ENCODE peak calls at places on chromosomes 3 and 15, in seven cellular contexts. One of them, this sample, is unnamed.

GRCh38 chr15:83185561-83185960 is 22.1 kb downstream of the HDGFL3 start:
- DNase-seq in WTC11: no peak
- DNase-seq in dorsolateral prefrontal cortex: no peak
- DNase-seq in cardiac fibroblast: no peak
- DNase-seq in psoas muscle: no peak
- DNase-seq in CD14-positive monocyte: no peak
- DNase-seq in stomach: no peak
- DNase-seq in this sample: no peak

GRCh38 chr15:48554112-48554511 is 91.4 kb downstream of the FBN1 start:
- DNase-seq in WTC11: no peak
- DNase-seq in dorsolateral prefrontal cortex: no peak
- DNase-seq in cardiac fibroblast: no peak
- DNase-seq in psoas muscle: no peak
- DNase-seq in CD14-positive monocyte: no peak
- DNase-seq in stomach: no peak
- DNase-seq in this sample: no peak

GRCh38 chr3:28940530-28940929 is 340.3 kb upstream of the RBMS3 start:
- DNase-seq in WTC11: no peak
- DNase-seq in dorsolateral prefrontal cortex: no peak
- DNase-seq in cardiac fibroblast: peak
- DNase-seq in psoas muscle: no peak
- DNase-seq in CD14-positive monocyte: no peak
- DNase-seq in stomach: no peak
- DNase-seq in this sample: no peak

GRCh38 chr3:3707858-3708768 is 91.1 kb upstream of the LRRN1 start:
- DNase-seq in WTC11: no peak
- DNase-seq in dorsolateral prefrontal cortex: no peak
- DNase-seq in cardiac fibroblast: no peak
- DNase-seq in psoas muscle: no peak
- DNase-seq in CD14-positive monocyte: no peak
- DNase-seq in stomach: no peak
- DNase-seq in this sample: no peak

GRCh38 chr3:44058022-44058867 is 183.4 kb upstream of the TOPAZ1 start:
- DNase-seq in WTC11: no peak
- DNase-seq in dorsolateral prefrontal cortex: no peak
- DNase-seq in cardiac fibroblast: peak
- DNase-seq in psoas muscle: no peak
- DNase-seq in CD14-positive monocyte: no peak
- DNase-seq in stomach: no peak
- DNase-seq in this sample: no peak

GRCh38 chr3:111577798-111578685 is 17.1 kb downstream of the ZBED2 start:
- DNase-seq in WTC11: no peak
- DNase-seq in dorsolateral prefrontal cortex: no peak
- DNase-seq in cardiac fibroblast: peak
- DNase-seq in psoas muscle: no peak
- DNase-seq in CD14-positive monocyte: no peak
- DNase-seq in stomach: no peak
- DNase-seq in this sample: no peak

GRCh38 chr3:15875016-15875689 is 77.4 kb upstream of the ANKRD28 start:
- DNase-seq in WTC11: no peak
- DNase-seq in dorsolateral prefrontal cortex: no peak
- DNase-seq in cardiac fibroblast: peak
- DNase-seq in psoas muscle: no peak
- DNase-seq in CD14-positive monocyte: no peak
- DNase-seq in stomach: no peak
- DNase-seq in this sample: no peak

GRCh38 chr15:88949734-88950400 is 36.7 kb upstream of the MFGE8 start:
- DNase-seq in WTC11: no peak
- DNase-seq in dorsolateral prefrontal cortex: no peak
- DNase-seq in cardiac fibroblast: no peak
- DNase-seq in psoas muscle: no peak
- DNase-seq in CD14-positive monocyte: no peak
- DNase-seq in stomach: no peak
- DNase-seq in this sample: no peak

GRCh38 chr15:95626501-95627361 is 703.8 kb upstream of the NR2F2 start:
- DNase-seq in WTC11: peak
- DNase-seq in dorsolateral prefrontal cortex: no peak
- DNase-seq in cardiac fibroblast: no peak
- DNase-seq in psoas muscle: no peak
- DNase-seq in CD14-positive monocyte: no peak
- DNase-seq in stomach: no peak
- DNase-seq in this sample: no peak

GRCh38 chr3:117921908-117922456 is 1112.7 kb downstream of the IGSF11 start:
- DNase-seq in WTC11: no peak
- DNase-seq in dorsolateral prefrontal cortex: no peak
- DNase-seq in cardiac fibroblast: no peak
- DNase-seq in psoas muscle: no peak
- DNase-seq in CD14-positive monocyte: no peak
- DNase-seq in stomach: no peak
- DNase-seq in this sample: no peak

GRCh38 chr3:44387404-44387803 is 48.8 kb downstream of the TCAIM start:
- DNase-seq in WTC11: no peak
- DNase-seq in dorsolateral prefrontal cortex: no peak
- DNase-seq in cardiac fibroblast: no peak
- DNase-seq in psoas muscle: no peak
- DNase-seq in CD14-positive monocyte: no peak
- DNase-seq in stomach: no peak
- DNase-seq in this sample: no peak

GRCh38 chr15:69782809-69783208 is 314.9 kb downstream of the TLE3 start:
- DNase-seq in WTC11: no peak
- DNase-seq in dorsolateral prefrontal cortex: no peak
- DNase-seq in cardiac fibroblast: no peak
- DNase-seq in psoas muscle: no peak
- DNase-seq in CD14-positive monocyte: no peak
- DNase-seq in stomach: peak
- DNase-seq in this sample: no peak

GRCh38 chr15:38129531-38130199 is 123.0 kb upstream of the SPRED1 start:
- DNase-seq in WTC11: no peak
- DNase-seq in dorsolateral prefrontal cortex: peak
- DNase-seq in cardiac fibroblast: peak
- DNase-seq in psoas muscle: peak
- DNase-seq in CD14-positive monocyte: peak
- DNase-seq in stomach: peak
- DNase-seq in this sample: no peak

GRCh38 chr3:181930105-181930504 is 218.4 kb downstream of the SOX2 start:
- DNase-seq in WTC11: no peak
- DNase-seq in dorsolateral prefrontal cortex: no peak
- DNase-seq in cardiac fibroblast: no peak
- DNase-seq in psoas muscle: no peak
- DNase-seq in CD14-positive monocyte: no peak
- DNase-seq in stomach: no peak
- DNase-seq in this sample: no peak

GRCh38 chr3:110519066-110519465 is 552.5 kb upstream of the NECTIN3 start:
- DNase-seq in WTC11: no peak
- DNase-seq in dorsolateral prefrontal cortex: no peak
- DNase-seq in cardiac fibroblast: peak
- DNase-seq in psoas muscle: no peak
- DNase-seq in CD14-positive monocyte: no peak
- DNase-seq in stomach: no peak
- DNase-seq in this sample: no peak

GRCh38 chr3:119598410-119599098 is 869 bp downstream of the PLA1A start:
- DNase-seq in WTC11: no peak
- DNase-seq in dorsolateral prefrontal cortex: no peak
- DNase-seq in cardiac fibroblast: no peak
- DNase-seq in psoas muscle: no peak
- DNase-seq in CD14-positive monocyte: no peak
- DNase-seq in stomach: no peak
- DNase-seq in this sample: no peak

GRCh38 chr15:33160054-33160453 is 34.5 kb downstream of the FMN1 start:
- DNase-seq in WTC11: no peak
- DNase-seq in dorsolateral prefrontal cortex: no peak
- DNase-seq in cardiac fibroblast: no peak
- DNase-seq in psoas muscle: no peak
- DNase-seq in CD14-positive monocyte: no peak
- DNase-seq in stomach: no peak
- DNase-seq in this sample: no peak

GRCh38 chr15:60301024-60301423 is 96.8 kb downstream of the ANXA2 start:
- DNase-seq in WTC11: no peak
- DNase-seq in dorsolateral prefrontal cortex: no peak
- DNase-seq in cardiac fibroblast: no peak
- DNase-seq in psoas muscle: no peak
- DNase-seq in CD14-positive monocyte: no peak
- DNase-seq in stomach: no peak
- DNase-seq in this sample: no peak

GRCh38 chr3:43958005-43958770 is 267.4 kb downstream of the ABHD5 start:
- DNase-seq in WTC11: no peak
- DNase-seq in dorsolateral prefrontal cortex: no peak
- DNase-seq in cardiac fibroblast: peak
- DNase-seq in psoas muscle: no peak
- DNase-seq in CD14-positive monocyte: no peak
- DNase-seq in stomach: no peak
- DNase-seq in this sample: no peak

GRCh38 chr3:48130321-48130881 is 57.8 kb downstream of the CDC25A start:
- DNase-seq in WTC11: no peak
- DNase-seq in dorsolateral prefrontal cortex: no peak
- DNase-seq in cardiac fibroblast: peak
- DNase-seq in psoas muscle: peak
- DNase-seq in CD14-positive monocyte: no peak
- DNase-seq in stomach: peak
- DNase-seq in this sample: peak

GRCh38 chr3:8765528-8765927 is 3.9 kb downstream of the OXTR start:
- DNase-seq in WTC11: no peak
- DNase-seq in dorsolateral prefrontal cortex: no peak
- DNase-seq in cardiac fibroblast: no peak
- DNase-seq in psoas muscle: no peak
- DNase-seq in CD14-positive monocyte: no peak
- DNase-seq in stomach: no peak
- DNase-seq in this sample: no peak

DNA sequence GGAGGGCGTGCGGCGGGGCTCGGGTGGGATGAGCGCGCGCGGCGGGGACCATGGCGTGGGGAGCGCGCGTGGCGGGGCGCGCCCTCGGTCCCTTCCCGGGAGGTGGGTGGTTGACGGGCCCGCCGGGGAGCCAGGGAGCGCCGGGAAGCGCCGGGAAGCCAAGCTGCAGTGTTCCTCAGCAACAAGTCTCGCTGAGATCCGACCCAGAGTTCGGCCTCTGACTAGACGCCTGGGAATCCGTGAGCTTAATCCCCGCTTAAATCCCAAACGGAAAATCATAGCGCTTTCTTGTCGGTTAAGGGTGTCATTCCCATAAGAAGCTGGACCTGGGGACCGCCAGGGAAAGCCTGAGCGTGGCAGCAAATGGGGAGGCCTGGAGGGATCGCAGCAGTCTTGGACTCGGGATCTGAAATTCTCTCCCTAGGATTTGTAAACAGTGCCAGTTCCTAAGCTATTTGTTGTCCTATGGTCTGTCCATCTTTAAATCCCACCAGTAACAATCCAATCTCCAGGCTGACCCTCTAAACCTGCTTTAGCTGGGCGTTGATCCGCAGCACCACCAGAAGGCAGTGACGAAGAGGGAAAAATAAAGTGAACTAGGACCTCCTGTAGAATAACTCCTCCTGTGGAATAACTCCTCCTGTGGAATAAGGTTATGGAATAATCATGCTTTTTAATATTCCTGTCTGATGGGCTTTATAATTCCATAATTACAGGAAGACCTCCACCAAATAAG is 560 bp upstream of the NEDD4 start:
- DNase-seq in WTC11: peak
- DNase-seq in dorsolateral prefrontal cortex: peak
- DNase-seq in cardiac fibroblast: peak
- DNase-seq in psoas muscle: no peak
- DNase-seq in CD14-positive monocyte: no peak
- DNase-seq in stomach: no peak
- DNase-seq in this sample: no peak
- TF ChIP-seq CTCF in WTC11: no peak
- TF ChIP-seq CTCF in dorsolateral prefrontal cortex: no peak
- TF ChIP-seq CTCF in cardiac fibroblast: no peak
- TF ChIP-seq CTCF in psoas muscle: no peak
- TF ChIP-seq CTCF in CD14-positive monocyte: peak
- TF ChIP-seq CTCF in stomach: no peak
- TF ChIP-seq CTCF in this sample: no peak

GRCh38 chr3:141181191-141181590 is 50.4 kb upstream of the PXYLP1 start:
- DNase-seq in WTC11: no peak
- DNase-seq in dorsolateral prefrontal cortex: no peak
- DNase-seq in cardiac fibroblast: no peak
- DNase-seq in psoas muscle: no peak
- DNase-seq in CD14-positive monocyte: no peak
- DNase-seq in stomach: no peak
- DNase-seq in this sample: no peak

GRCh38 chr3:141183606-141184005 is 48.0 kb upstream of the PXYLP1 start:
- DNase-seq in WTC11: no peak
- DNase-seq in dorsolateral prefrontal cortex: no peak
- DNase-seq in cardiac fibroblast: no peak
- DNase-seq in psoas muscle: no peak
- DNase-seq in CD14-positive monocyte: no peak
- DNase-seq in stomach: no peak
- DNase-seq in this sample: no peak

GRCh38 chr3:141181819-141182218 is 49.8 kb upstream of the PXYLP1 start:
- DNase-seq in WTC11: no peak
- DNase-seq in dorsolateral prefrontal cortex: no peak
- DNase-seq in cardiac fibroblast: no peak
- DNase-seq in psoas muscle: no peak
- DNase-seq in CD14-positive monocyte: no peak
- DNase-seq in stomach: no peak
- DNase-seq in this sample: no peak

GRCh38 chr3:141176775-141177174 is 54.9 kb upstream of the PXYLP1 start:
- DNase-seq in WTC11: no peak
- DNase-seq in dorsolateral prefrontal cortex: no peak
- DNase-seq in cardiac fibroblast: no peak
- DNase-seq in psoas muscle: no peak
- DNase-seq in CD14-positive monocyte: no peak
- DNase-seq in stomach: no peak
- DNase-seq in this sample: no peak

DNA sequence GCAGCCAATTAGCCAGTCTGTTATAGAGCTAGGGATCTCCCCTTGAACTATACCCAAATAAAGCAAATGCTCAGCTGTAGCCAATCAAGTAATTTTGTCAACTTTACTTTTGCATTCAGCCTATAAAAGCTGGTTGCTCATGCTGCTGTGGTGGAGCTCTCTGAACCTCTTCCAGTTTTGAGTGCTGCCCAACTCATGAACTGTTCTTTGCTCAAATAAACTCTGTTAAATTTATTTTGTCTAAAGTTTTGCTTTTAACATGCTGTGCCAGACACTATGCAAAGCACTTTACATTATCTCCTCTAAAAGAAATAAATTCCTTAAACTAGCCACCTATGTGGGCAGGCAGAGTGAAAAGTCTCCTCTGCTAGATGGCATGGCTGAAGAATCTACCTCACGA is 51.6 kb upstream of the PXYLP1 start:
- DNase-seq in WTC11: no peak
- DNase-seq in dorsolateral prefrontal cortex: no peak
- DNase-seq in cardiac fibroblast: no peak
- DNase-seq in psoas muscle: no peak
- DNase-seq in CD14-positive monocyte: no peak
- DNase-seq in stomach: no peak
- DNase-seq in this sample: no peak
- TF ChIP-seq CTCF in WTC11: no peak
- TF ChIP-seq CTCF in dorsolateral prefrontal cortex: no peak
- TF ChIP-seq CTCF in cardiac fibroblast: no peak
- TF ChIP-seq CTCF in psoas muscle: no peak
- TF ChIP-seq CTCF in CD14-positive monocyte: no peak
- TF ChIP-seq CTCF in stomach: no peak
- TF ChIP-seq CTCF in this sample: no peak

GRCh38 chr3:195086341-195086740 is 184.6 kb downstream of the XXYLT1 start:
- DNase-seq in WTC11: no peak
- DNase-seq in dorsolateral prefrontal cortex: no peak
- DNase-seq in cardiac fibroblast: no peak
- DNase-seq in psoas muscle: no peak
- DNase-seq in CD14-positive monocyte: peak
- DNase-seq in stomach: no peak
- DNase-seq in this sample: no peak
- TF ChIP-seq CTCF in WTC11: no peak
- TF ChIP-seq CTCF in dorsolateral prefrontal cortex: no peak
- TF ChIP-seq CTCF in cardiac fibroblast: no peak
- TF ChIP-seq CTCF in psoas muscle: no peak
- TF ChIP-seq CTCF in CD14-positive monocyte: no peak
- TF ChIP-seq CTCF in stomach: no peak
- TF ChIP-seq CTCF in this sample: no peak

GRCh38 chr15:71532994-71533393 is 277.4 kb upstream of the NR2E3 start:
- DNase-seq in WTC11: peak
- DNase-seq in dorsolateral prefrontal cortex: no peak
- DNase-seq in cardiac fibroblast: peak
- DNase-seq in psoas muscle: no peak
- DNase-seq in CD14-positive monocyte: no peak
- DNase-seq in stomach: no peak
- DNase-seq in this sample: no peak
- TF ChIP-seq CTCF in WTC11: peak
- TF ChIP-seq CTCF in dorsolateral prefrontal cortex: peak
- TF ChIP-seq CTCF in cardiac fibroblast: peak
- TF ChIP-seq CTCF in psoas muscle: peak
- TF ChIP-seq CTCF in CD14-positive monocyte: no peak
- TF ChIP-seq CTCF in stomach: no peak
- TF ChIP-seq CTCF in this sample: peak

This sample was measured in type B pancreatic cell.